ENCODE peak calls at places on chromosome 6, in six cellular contexts. H is mesendoderm, E is left ventricle myocardium inferior, R is ovary, A is BE2C, I is neuronal stem cell. U is an unnamed sample.

GRCh38 chr6:45433533-45434400 is 56.0 kb upstream of the SUPT3H start:
- DNase-seq in R (no peak), I (no peak), A (no peak), H (no peak), E (no peak), U (no peak)

GRCh38 chr6:31129130-31129529 is 8.9 kb upstream of the CDSN start:
- DNase-seq in E (no peak), H (peak), I (no peak), R (no peak), A (no peak), U (no peak)

GRCh38 chr6:117267766-117268534 is 2.6 kb downstream of the VGLL2 start:
- DNase-seq in H (peak), I (no peak), R (no peak), E (no peak), A (no peak), U (no peak)

GRCh38 chr6:138682722-138683521 is 90.6 kb upstream of the CCDC28A start:
- DNase-seq in R (no peak), E (no peak), I (no peak), H (no peak), A (no peak), U (no peak)

GRCh38 chr6:147161974-147162495 is 42.2 kb upstream of the STXBP5 start:
- DNase-seq in E (no peak), R (no peak), H (no peak), A (no peak), I (no peak), U (no peak)

GRCh38 chr6:43054206-43054943 is 724 bp upstream of the CUL7 start:
- DNase-seq in I (no peak), H (no peak), A (no peak), E (no peak), R (peak), U (no peak)

GRCh38 chr6:1635305-1636010 is 25.7 kb downstream of the FOXC1 start:
- DNase-seq in E (no peak), A (no peak), H (no peak), I (no peak), R (no peak), U (no peak)

GRCh38 chr6:170174124-170174770 is 116.6 kb downstream of the DLL1 start:
- DNase-seq in R (no peak), H (no peak), E (peak), A (no peak), I (no peak), U (no peak)

GRCh38 chr6:126175251-126175650 is 164.7 kb upstream of the CENPW start:
- DNase-seq in A (no peak), I (no peak), H (no peak), R (no peak), E (no peak), U (no peak)

GRCh38 chr6:14126250-14126649 is 8.7 kb downstream of the CD83 start:
- DNase-seq in A (no peak), E (no peak), I (no peak), H (no peak), R (no peak), U (no peak)

GRCh38 chr6:28135393-28135792 is 6.3 kb upstream of the ZKSCAN8 start:
- DNase-seq in I (no peak), A (no peak), E (no peak), H (peak), R (no peak), U (no peak)

GRCh38 chr6:4264076-4264475 is 128.7 kb upstream of the ECI2 start:
- DNase-seq in E (no peak), I (no peak), A (no peak), R (no peak), H (no peak), U (peak)

GRCh38 chr6:22367331-22367730 is 70.5 kb upstream of the PRL start:
- DNase-seq in A (no peak), H (no peak), E (no peak), I (no peak), R (no peak), U (no peak)

GRCh38 chr6:49556429-49556837 is 6.0 kb downstream of the C6orf141 start:
- DNase-seq in E (no peak), A (no peak), R (no peak), H (peak), I (no peak), U (peak)

GRCh38 chr6:81797594-81797993 is 45.1 kb upstream of the TENT5A start:
- DNase-seq in I (no peak), H (no peak), E (no peak), R (no peak), A (no peak), U (no peak)

GRCh38 chr6:37204014-37204751 is 34.2 kb downstream of the PIM1 start:
- DNase-seq in H (no peak), I (no peak), E (no peak), R (peak), A (no peak), U (peak)

GRCh38 chr6:152380993-152381898 is 255.9 kb downstream of the SYNE1 start:
- DNase-seq in E (peak), A (peak), R (peak), H (peak), I (peak), U (peak)

GRCh38 chr6:126066068-126067048 is 80.0 kb downstream of the TRMT11 start:
- DNase-seq in I (no peak), R (no peak), A (no peak), E (no peak), H (no peak), U (no peak)

GRCh38 chr6:117481926-117482239 is 591 bp upstream of the DCBLD1 start:
- DNase-seq in E (no peak), A (no peak), R (no peak), I (no peak), H (peak), U (no peak)

GRCh38 chr6:53925891-53926290 is 131.1 kb downstream of the LRRC1 start:
- DNase-seq in A (no peak), R (no peak), E (no peak), H (no peak), I (no peak), U (no peak)

GRCh38 chr6:72286911-72287311 is 335.0 kb upstream of the KCNQ5 start:
- DNase-seq in E (no peak), A (no peak), R (no peak), H (no peak), I (no peak), U (no peak)

GRCh38 chr6:169807699-169808607 is 56.5 kb downstream of the ERMARD start:
- DNase-seq in A (no peak), I (no peak), E (no peak), R (no peak), H (no peak), U (no peak)

GRCh38 chr6:79127660-79128059 is 49.6 kb upstream of the PHIP start:
- DNase-seq in A (peak), H (peak), I (no peak), R (no peak), E (no peak), U (no peak)

GRCh38 chr6:21831531-21832291 is 238.2 kb downstream of the SOX4 start:
- DNase-seq in H (no peak), I (no peak), A (no peak), E (no peak), R (no peak), U (no peak)

GRCh38 chr6:21883528-21883927 is 290.0 kb downstream of the SOX4 start:
- DNase-seq in R (no peak), A (no peak), H (no peak), E (no peak), I (no peak), U (no peak)

GRCh38 chr6:56890683-56891429 is 64.1 kb upstream of the BEND6 start:
- DNase-seq in I (no peak), H (peak), A (no peak), E (no peak), R (no peak), U (peak)

GRCh38 chr6:99241905-99242534 is 107.5 kb downstream of the FAXC start:
- DNase-seq in E (no peak), R (no peak), A (peak), H (peak), I (peak), U (peak)

GRCh38 chr6:160634706-160635105 is 29.4 kb downstream of the LPA start:
- DNase-seq in I (no peak), E (no peak), H (no peak), A (no peak), R (no peak), U (no peak)

GRCh38 chr6:3813150-3813780 is 35.9 kb upstream of the FAM50B start:
- DNase-seq in E (peak), A (no peak), R (peak), I (no peak), H (no peak), U (peak)

GRCh38 chr6:170553686-170554085 is 483 bp upstream of the TBP start:
- DNase-seq in H (no peak), E (no peak), A (no peak), I (no peak), R (peak), U (peak)

GRCh38 chr6:166105341-166106075 is 62.1 kb downstream of the TBXT start:
- DNase-seq in H (no peak), I (no peak), E (no peak), R (no peak), A (no peak), U (no peak)

GRCh38 chr6:111484655-111484974 is 1.6 kb upstream of the REV3L start:
- DNase-seq in I (no peak), H (no peak), R (no peak), E (no peak), A (no peak), U (no peak)

GRCh38 chr6:111486921-111487320 is 3.9 kb upstream of the REV3L start:
- DNase-seq in E (no peak), A (no peak), I (no peak), H (no peak), R (no peak), U (peak)

GRCh38 chr6:111483736-111484654 is 977 bp upstream of the REV3L start:
- DNase-seq in R (peak), A (peak), I (peak), E (peak), H (peak), U (peak)

GRCh38 chr6:111486475-111486874 is 3.5 kb upstream of the REV3L start:
- DNase-seq in E (no peak), A (no peak), H (no peak), I (no peak), R (no peak), U (no peak)

GRCh38 chr6:111485316-111485715 is 2.3 kb upstream of the REV3L start:
- DNase-seq in A (no peak), E (no peak), H (no peak), R (no peak), I (no peak), U (no peak)
- H3K4me3 ChIP-seq in A (no peak), E (no peak), H (no peak), R (no peak), I (no peak), U (no peak)

GRCh38 chr6:134589512-134589911 is 271.6 kb upstream of the SGK1 start:
- DNase-seq in H (peak), E (no peak), A (no peak), R (no peak), I (no peak), U (peak)
- H3K4me3 ChIP-seq in H (no peak), E (no peak), A (no peak), R (no peak), I (no peak), U (no peak)

DNA sequence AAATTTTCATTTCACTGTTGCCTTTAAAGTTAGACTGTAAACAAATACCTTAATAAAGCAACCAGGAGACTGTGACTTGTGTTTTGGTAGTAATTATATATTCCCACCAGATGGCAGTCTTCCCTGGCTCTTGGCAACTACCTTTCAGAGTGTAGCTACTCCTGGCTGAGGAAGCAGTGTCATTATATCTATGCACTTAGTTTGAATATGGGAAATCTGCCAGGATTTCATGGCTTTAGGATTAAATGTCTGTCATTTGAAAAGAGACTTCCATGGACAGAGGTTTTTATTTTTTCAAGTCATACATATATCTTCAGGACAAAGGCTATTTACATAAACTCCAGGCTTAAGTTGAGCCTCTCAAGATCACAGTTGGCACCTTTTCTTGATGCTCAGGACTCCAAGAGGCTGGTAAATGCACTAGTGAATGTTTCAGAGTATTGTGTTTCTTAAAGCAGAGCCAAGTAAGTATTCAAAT is 160.1 kb downstream of the C6orf58 start:
- DNase-seq in H (peak), A (peak), I (peak), E (no peak), R (peak), U (peak)
- H3K4me3 ChIP-seq in H (no peak), A (no peak), I (no peak), E (no peak), R (no peak), U (no peak)

GRCh38 chr6:5499644-5500306 is 238.5 kb downstream of the FARS2 start:
- DNase-seq in H (no peak), R (no peak), I (no peak), E (no peak), A (no peak), U (no peak)
- H3K4me3 ChIP-seq in H (no peak), R (no peak), I (no peak), E (no peak), A (no peak), U (no peak)

DNA sequence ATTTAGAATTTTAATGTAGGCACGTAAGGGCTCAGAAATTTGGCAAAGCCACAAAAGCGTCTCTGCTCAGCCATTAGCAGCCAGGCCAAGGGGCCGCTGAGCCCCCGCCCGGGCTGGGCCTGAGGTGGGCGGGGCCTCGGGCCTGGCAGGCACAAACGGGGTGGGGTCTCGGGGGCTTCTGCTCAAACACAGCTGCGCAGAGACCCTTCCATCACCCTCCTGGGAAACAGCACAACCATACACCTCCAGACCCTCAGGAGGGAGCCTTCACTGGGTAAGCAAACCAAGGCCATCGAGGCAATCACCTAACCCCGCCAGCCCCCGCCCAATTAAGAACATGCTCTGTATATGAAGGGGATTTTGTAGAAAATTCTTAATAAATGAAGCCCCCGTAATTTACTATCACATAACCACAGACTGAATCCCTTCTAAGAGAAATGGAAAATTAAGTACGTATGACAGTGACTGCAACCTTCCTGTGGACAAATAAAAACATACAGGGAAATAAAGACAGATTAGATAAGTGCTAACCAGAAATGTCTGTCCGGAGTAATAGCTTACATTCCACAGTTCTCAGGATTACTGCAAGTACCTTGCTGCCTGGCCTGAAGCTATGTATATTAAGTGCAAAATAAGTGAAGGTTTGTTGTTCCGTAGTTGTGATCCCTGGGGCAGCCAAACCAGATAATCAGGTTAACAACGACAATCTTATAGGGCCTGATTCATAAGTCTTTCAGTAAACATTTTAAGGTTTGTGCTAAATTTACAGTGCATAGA is 3.0 kb downstream of the NEDD9 start:
- DNase-seq in E (no peak), A (no peak), R (no peak), I (peak), H (peak), U (peak)
- H3K4me3 ChIP-seq in E (peak), A (no peak), R (peak), I (no peak), H (no peak), U (peak)